ENCODE peak calls at places on chromosome 12, in four cellular contexts. One of them, this sample, is unnamed.
A peak's percentile ranks its signal among the peaks of the same experiment; 100 is the strongest.

GRCh38 chr12:105935981-105936380 is 202.8 kb downstream of the NUAK1 start:
- DNase-seq in A549: no peak
- DNase-seq in H1: no peak
- DNase-seq in HepG2: no peak
- DNase-seq in this sample: no peak

GRCh38 chr12:40016960-40017359 is 88.9 kb downstream of the SLC2A13 start:
- DNase-seq in A549: peak; percentile 18
- DNase-seq in H1: no peak
- DNase-seq in HepG2: no peak
- DNase-seq in this sample: peak; percentile 16

GRCh38 chr12:122724641-122725243 is 5.9 kb downstream of the HCAR1 start:
- DNase-seq in A549: no peak
- DNase-seq in H1: no peak
- DNase-seq in HepG2: no peak
- DNase-seq in this sample: no peak

GRCh38 chr12:53659609-53660008 is 16.3 kb downstream of the ATP5MC2 start:
- DNase-seq in A549: no peak
- DNase-seq in H1: no peak
- DNase-seq in HepG2: no peak
- DNase-seq in this sample: no peak

GRCh38 chr12:88247241-88247643 is 105.1 kb downstream of the TMTC3 start:
- DNase-seq in A549: peak; percentile 10
- DNase-seq in H1: no peak
- DNase-seq in HepG2: no peak
- DNase-seq in this sample: no peak

GRCh38 chr12:108508243-108508642 is 6.8 kb upstream of the FICD start:
- DNase-seq in A549: no peak
- DNase-seq in H1: no peak
- DNase-seq in HepG2: no peak
- DNase-seq in this sample: no peak

GRCh38 chr12:107634530-107634929 is 51.1 kb upstream of the PWP1 start:
- DNase-seq in A549: no peak
- DNase-seq in H1: no peak
- DNase-seq in HepG2: no peak
- DNase-seq in this sample: no peak

GRCh38 chr12:23824358-23824757 is 125.1 kb downstream of the SOX5 start:
- DNase-seq in A549: no peak
- DNase-seq in H1: no peak
- DNase-seq in HepG2: no peak
- DNase-seq in this sample: no peak

GRCh38 chr12:104276192-104277131 is 27.1 kb upstream of the EID3 start:
- DNase-seq in A549: no peak
- DNase-seq in H1: no peak
- DNase-seq in HepG2: no peak
- DNase-seq in this sample: no peak

GRCh38 chr12:32312049-32312670 is 87.2 kb upstream of the FGD4 start:
- DNase-seq in A549: peak; percentile 45
- DNase-seq in H1: no peak
- DNase-seq in HepG2: peak; percentile 42
- DNase-seq in this sample: peak; percentile 37

GRCh38 chr12:46389130-46389616 is 16.6 kb upstream of the SLC38A2 start:
- DNase-seq in A549: no peak
- DNase-seq in H1: no peak
- DNase-seq in HepG2: no peak
- DNase-seq in this sample: no peak

GRCh38 chr12:109462868-109463692 is 14.0 kb downstream of the KCTD10 start:
- DNase-seq in A549: no peak
- DNase-seq in H1: no peak
- DNase-seq in HepG2: peak; percentile 63
- DNase-seq in this sample: no peak

GRCh38 chr12:2458113-2458414 is 336.7 kb upstream of the FKBP4 start:
- DNase-seq in A549: no peak
- DNase-seq in H1: no peak
- DNase-seq in HepG2: no peak
- DNase-seq in this sample: no peak

GRCh38 chr12:129002447-129002846 is 149.2 kb downstream of the GLT1D1 start:
- DNase-seq in A549: no peak
- DNase-seq in H1: no peak
- DNase-seq in HepG2: no peak
- DNase-seq in this sample: no peak

GRCh38 chr12:130878193-130879185 is 6.6 kb downstream of the RAN start:
- DNase-seq in A549: no peak
- DNase-seq in H1: peak; percentile 55
- DNase-seq in HepG2: no peak
- DNase-seq in this sample: peak; percentile 44

GRCh38 chr12:14771651-14772137 is 31.6 kb downstream of the WBP11 start:
- DNase-seq in A549: no peak
- DNase-seq in H1: no peak
- DNase-seq in HepG2: no peak
- DNase-seq in this sample: no peak

GRCh38 chr12:1719139-1719538 is 28.3 kb downstream of the ADIPOR2 start:
- DNase-seq in A549: no peak
- DNase-seq in H1: no peak
- DNase-seq in HepG2: no peak
- DNase-seq in this sample: no peak

GRCh38 chr12:50257226-50258166 is 25.8 kb downstream of the LIMA1 start:
- DNase-seq in A549: no peak
- DNase-seq in H1: no peak
- DNase-seq in HepG2: no peak
- DNase-seq in this sample: no peak

GRCh38 chr12:50222275-50222783 is 55.2 kb upstream of the CERS5 start:
- DNase-seq in A549: no peak
- DNase-seq in H1: no peak
- DNase-seq in HepG2: no peak
- DNase-seq in this sample: peak; percentile 76

GRCh38 chr12:52798003-52798670 is 2.2 kb upstream of the KRT3 start:
- DNase-seq in A549: no peak
- DNase-seq in H1: no peak
- DNase-seq in HepG2: no peak
- DNase-seq in this sample: peak; percentile 58

GRCh38 chr12:47417960-47418359 is 287.9 kb downstream of the RPAP3 start:
- DNase-seq in A549: no peak
- DNase-seq in H1: no peak
- DNase-seq in HepG2: no peak
- DNase-seq in this sample: no peak

GRCh38 chr12:54384591-54385041 is at the start of gene ZNF385A:
- DNase-seq in A549: no peak
- DNase-seq in H1: no peak
- DNase-seq in HepG2: no peak
- DNase-seq in this sample: no peak

GRCh38 chr12:12887471-12887870 is 3.9 kb upstream of the GPRC5A start:
- DNase-seq in A549: no peak
- DNase-seq in H1: no peak
- DNase-seq in HepG2: no peak
- DNase-seq in this sample: no peak

GRCh38 chr12:19288603-19289244 is 150.6 kb upstream of the AEBP2 start:
- DNase-seq in A549: peak; percentile 38
- DNase-seq in H1: no peak
- DNase-seq in HepG2: peak; percentile 32
- DNase-seq in this sample: peak; percentile 11

GRCh38 chr12:30795410-30795659 is 40.6 kb upstream of the CAPRIN2 start:
- DNase-seq in A549: no peak
- DNase-seq in H1: peak; percentile 81
- DNase-seq in HepG2: no peak
- DNase-seq in this sample: no peak

GRCh38 chr12:39618701-39619100 is 902 bp downstream of the ABCD2 start:
- DNase-seq in A549: no peak
- DNase-seq in H1: no peak
- DNase-seq in HepG2: no peak
- DNase-seq in this sample: no peak

GRCh38 chr12:122866950-122867607 is 28.8 kb downstream of the VPS37B start:
- DNase-seq in A549: no peak
- DNase-seq in H1: no peak
- DNase-seq in HepG2: no peak
- DNase-seq in this sample: no peak

GRCh38 chr12:556498-556897 is 96.8 kb downstream of the B4GALNT3 start:
- DNase-seq in A549: no peak
- DNase-seq in H1: no peak
- DNase-seq in HepG2: no peak
- DNase-seq in this sample: no peak

GRCh38 chr12:77082021-77082420 is 16.7 kb upstream of the E2F7 start:
- DNase-seq in A549: no peak
- DNase-seq in H1: no peak
- DNase-seq in HepG2: no peak
- DNase-seq in this sample: no peak

GRCh38 chr12:98514984-98515367 is 414 bp upstream of the TMPO start:
- DNase-seq in A549: no peak
- DNase-seq in H1: no peak
- DNase-seq in HepG2: no peak
- DNase-seq in this sample: no peak

GRCh38 chr12:5138845-5139244 is 95.2 kb downstream of the KCNA5 start:
- DNase-seq in A549: no peak
- DNase-seq in H1: no peak
- DNase-seq in HepG2: no peak
- DNase-seq in this sample: no peak

GRCh38 chr12:131944601-131945251 is 5.0 kb upstream of the EP400 start:
- DNase-seq in A549: no peak
- DNase-seq in H1: no peak
- DNase-seq in HepG2: no peak
- DNase-seq in this sample: no peak

GRCh38 chr12:88142610-88142991 is 494 bp downstream of the TMTC3 start:
- DNase-seq in A549: no peak
- DNase-seq in H1: no peak
- DNase-seq in HepG2: peak; percentile 2
- DNase-seq in this sample: no peak

GRCh38 chr12:32559434-32559833 is 119.7 kb upstream of the DNM1L start:
- DNase-seq in A549: no peak
- DNase-seq in H1: no peak
- DNase-seq in HepG2: no peak
- DNase-seq in this sample: no peak

GRCh38 chr12:66159088-66159487 is 10.7 kb downstream of the TMBIM4 start:
- DNase-seq in A549: no peak
- DNase-seq in H1: no peak
- DNase-seq in HepG2: no peak
- DNase-seq in this sample: no peak

GRCh38 chr12:66165141-66165540 is 4.7 kb downstream of the TMBIM4 start:
- DNase-seq in A549: no peak
- DNase-seq in H1: no peak
- DNase-seq in HepG2: no peak
- DNase-seq in this sample: no peak

GRCh38 chr12:66164349-66164821 is 5.4 kb downstream of the TMBIM4 start:
- DNase-seq in A549: no peak
- DNase-seq in H1: no peak
- DNase-seq in HepG2: no peak
- DNase-seq in this sample: no peak

GRCh38 chr12:66156654-66157053 is 13.1 kb downstream of the TMBIM4 start:
- DNase-seq in A549: no peak
- DNase-seq in H1: no peak
- DNase-seq in HepG2: no peak
- DNase-seq in this sample: no peak

GRCh38 chr12:66160704-66161103 is 9.1 kb downstream of the TMBIM4 start:
- DNase-seq in A549: no peak
- DNase-seq in H1: no peak
- DNase-seq in HepG2: no peak
- DNase-seq in this sample: no peak
- TF ChIP-seq RNF2 in A549: no peak
- TF ChIP-seq RNF2 in H1: no peak
- TF ChIP-seq RNF2 in HepG2: no peak
- TF ChIP-seq RNF2 in this sample: no peak

DNA sequence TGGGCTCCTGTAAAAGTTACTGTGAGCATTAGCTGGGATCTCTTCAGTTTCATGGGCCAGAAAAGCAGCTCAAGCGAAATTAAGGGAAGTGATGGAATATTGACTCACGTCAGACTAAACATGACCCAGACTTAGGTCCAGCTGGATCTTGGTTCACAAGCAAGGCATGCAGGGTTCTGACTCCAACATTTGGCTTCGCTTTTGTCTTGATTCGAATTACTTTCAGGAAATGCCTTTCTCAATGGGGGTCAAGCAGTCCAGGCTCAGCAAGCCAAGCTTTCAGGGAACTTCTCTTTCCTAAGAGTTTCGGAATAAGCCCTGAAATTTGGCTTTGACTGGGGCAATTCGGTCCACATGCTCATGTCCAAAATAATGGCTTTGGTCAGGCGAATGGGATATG is 678.7 kb upstream of the TMEM132C start:
- DNase-seq in A549: no peak
- DNase-seq in H1: no peak
- DNase-seq in HepG2: no peak
- DNase-seq in this sample: no peak
- TF ChIP-seq RNF2 in A549: no peak
- TF ChIP-seq RNF2 in H1: no peak
- TF ChIP-seq RNF2 in HepG2: no peak
- TF ChIP-seq RNF2 in this sample: no peak

GRCh38 chr12:116707751-116708150 is 30.1 kb downstream of the SPRING1 start:
- DNase-seq in A549: no peak
- DNase-seq in H1: no peak
- DNase-seq in HepG2: no peak
- DNase-seq in this sample: no peak

GRCh38 chr12:116712458-116713303 is 25.2 kb downstream of the SPRING1 start:
- DNase-seq in A549: no peak
- DNase-seq in H1: no peak
- DNase-seq in HepG2: no peak
- DNase-seq in this sample: no peak

GRCh38 chr12:116713529-116713928 is 24.3 kb downstream of the SPRING1 start:
- DNase-seq in A549: no peak
- DNase-seq in H1: no peak
- DNase-seq in HepG2: no peak
- DNase-seq in this sample: no peak

GRCh38 chr12:116708826-116709756 is 28.8 kb downstream of the SPRING1 start:
- DNase-seq in A549: peak; percentile 65
- DNase-seq in H1: no peak
- DNase-seq in HepG2: peak; percentile 25
- DNase-seq in this sample: no peak

DNA sequence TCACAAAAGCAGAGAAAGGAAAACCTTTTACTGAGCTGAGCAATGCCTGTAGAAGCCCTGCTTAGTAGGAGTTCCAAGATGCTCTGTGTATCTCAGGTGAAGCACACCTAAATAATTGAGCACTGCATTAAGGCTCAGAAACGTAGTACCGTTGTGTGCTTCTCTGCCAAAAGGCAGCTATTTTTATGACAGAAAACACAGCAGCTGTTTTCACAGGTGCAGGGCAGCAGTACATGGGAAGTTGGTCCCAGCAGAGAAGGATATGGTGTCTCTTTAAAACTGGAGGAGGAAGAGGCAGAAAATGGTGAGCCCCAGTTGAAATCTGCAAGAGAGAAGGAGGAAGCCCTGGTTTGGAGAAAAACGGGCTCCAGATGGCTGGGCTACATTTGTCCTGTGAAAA is 27.5 kb downstream of the SPRING1 start:
- DNase-seq in A549: no peak
- DNase-seq in H1: no peak
- DNase-seq in HepG2: no peak
- DNase-seq in this sample: no peak
- TF ChIP-seq RNF2 in A549: no peak
- TF ChIP-seq RNF2 in H1: no peak
- TF ChIP-seq RNF2 in HepG2: no peak
- TF ChIP-seq RNF2 in this sample: no peak

DNA sequence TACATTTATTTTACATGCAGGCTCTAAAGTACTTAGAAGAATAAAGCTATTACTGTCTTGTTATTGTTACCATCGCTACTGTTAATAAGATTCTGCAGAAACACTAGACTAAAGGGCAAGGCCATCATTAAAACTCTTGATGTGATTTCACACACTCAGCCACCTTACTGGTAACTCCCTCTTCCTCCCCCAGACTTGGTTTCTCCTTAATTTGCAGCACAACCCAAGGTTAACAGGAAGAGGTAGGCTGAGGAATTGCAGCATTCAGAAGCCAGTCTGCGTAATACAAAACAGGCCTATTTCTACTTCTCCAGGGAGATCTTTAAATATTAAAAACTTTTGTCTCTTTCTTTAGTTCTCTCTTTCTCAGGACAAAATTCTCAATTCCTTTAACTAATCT is 210.3 kb downstream of the BTG1 start:
- DNase-seq in A549: no peak
- DNase-seq in H1: no peak
- DNase-seq in HepG2: no peak
- DNase-seq in this sample: no peak
- TF ChIP-seq RNF2 in A549: no peak
- TF ChIP-seq RNF2 in H1: no peak
- TF ChIP-seq RNF2 in HepG2: no peak
- TF ChIP-seq RNF2 in this sample: no peak